ENCODE peak calls at places on chromosomes 11 and 22, in four cellular contexts. J, F, R and C are unnamed samples.

GRCh38 chr11:44030276-44030932 is 17.4 kb upstream of the ACCSL start:
- DNase-seq in J (peak; percentile 87), F (no peak), R (peak; percentile 93), C (peak; percentile 78)

GRCh38 chr11:27471588-27472397 is 797 bp downstream of the LGR4 start:
- DNase-seq in J (peak; percentile 69), F (peak; percentile 47), R (peak; percentile 35), C (peak; percentile 71)

GRCh38 chr22:20514658-20515406 is 7.4 kb downstream of the MED15 start:
- DNase-seq in J (no peak), F (no peak), R (peak; percentile 81), C (no peak)

GRCh38 chr11:8192016-8192895 is 23.4 kb upstream of the RIC3 start:
- DNase-seq in J (no peak), F (peak; percentile 63), R (peak; percentile 78), C (no peak)

GRCh38 chr22:25085930-25086901 is 113.4 kb upstream of the CRYBB3 start:
- DNase-seq in J (peak; percentile 93), F (no peak), R (peak; percentile 49), C (no peak)

GRCh38 chr11:59182457-59183151 is 10.7 kb downstream of the DTX4 start:
- DNase-seq in J (no peak), F (peak; percentile 81), R (no peak), C (no peak)

GRCh38 chr11:1640076-1640946 is 10.7 kb downstream of the KRTAP5-5 start:
- DNase-seq in J (no peak), F (peak; percentile 59), R (peak; percentile 36), C (peak; percentile 63)

GRCh38 chr11:120064341-120064740 is 73.6 kb downstream of the TRIM29 start:
- DNase-seq in J (no peak), F (no peak), R (no peak), C (no peak)

GRCh38 chr11:128904303-128904871 is 13.2 kb downstream of the KCNJ5 start:
- DNase-seq in J (no peak), F (no peak), R (no peak), C (no peak)

GRCh38 chr11:32478277-32478731 is 43.0 kb upstream of the WT1 start:
- DNase-seq in J (no peak), F (no peak), R (peak; percentile 95), C (no peak)

GRCh38 chr11:119964136-119965025 is 173.5 kb downstream of the TRIM29 start:
- DNase-seq in J (no peak), F (no peak), R (peak; percentile 54), C (no peak)

GRCh38 chr11:106399624-106400023 is 322.2 kb downstream of the AASDHPPT start:
- DNase-seq in J (no peak), F (no peak), R (no peak), C (no peak)

GRCh38 chr11:4647795-4648194 is 4.0 kb downstream of the OR51E1 start:
- DNase-seq in J (no peak), F (no peak), R (no peak), C (no peak)

GRCh38 chr11:6646631-6647281 is 8.9 kb downstream of the DCHS1 start:
- DNase-seq in J (no peak), F (peak; percentile 40), R (peak; percentile 57), C (peak; percentile 84)

GRCh38 chr11:68954970-68955958 is 25.5 kb downstream of the MRGPRD start:
- DNase-seq in J (peak; percentile 62), F (peak; percentile 73), R (peak; percentile 58), C (peak; percentile 93)

GRCh38 chr11:57791321-57792059 is 29.9 kb downstream of the CTNND1 start:
- DNase-seq in J (no peak), F (no peak), R (no peak), C (no peak)

GRCh38 chr22:40473703-40474102 is 103.3 kb downstream of the SGSM3 start:
- DNase-seq in J (no peak), F (no peak), R (no peak), C (no peak)

GRCh38 chr11:122258446-122258994 is 142.5 kb upstream of the BLID start:
- DNase-seq in J (no peak), F (no peak), R (no peak), C (no peak)

GRCh38 chr11:97610000-97610399 is 1220.2 kb downstream of the JRKL start:
- DNase-seq in J (no peak), F (no peak), R (peak; percentile 38), C (no peak)

GRCh38 chr11:2150206-2150847 is 10.7 kb downstream of the INS start:
- DNase-seq in J (no peak), F (no peak), R (peak; percentile 71), C (no peak)

GRCh38 chr11:134562941-134563471 is 151.0 kb upstream of the B3GAT1 start:
- DNase-seq in J (peak; percentile 48), F (peak; percentile 6), R (no peak), C (peak; percentile 62)

GRCh38 chr11:117419136-117419914 is 91.7 kb downstream of the CEP164 start:
- DNase-seq in J (peak; percentile 42), F (no peak), R (no peak), C (peak; percentile 56)

GRCh38 chr22:36563001-36563400 is 34.0 kb upstream of the EIF3D start:
- DNase-seq in J (no peak), F (no peak), R (no peak), C (no peak)
- TF ChIP-seq CTCF in J (no peak), F (no peak), R (no peak), C (no peak)

GRCh38 chr11:9222654-9223053 is 42.5 kb downstream of the DENND5A start:
- DNase-seq in J (no peak), F (no peak), R (no peak), C (no peak)
- H3K27ac ChIP-seq in J (no peak overlapping the region), F (no peak overlapping the region), R (peak overlapping the region; percentile 73), C (no peak overlapping the region)

DNA sequence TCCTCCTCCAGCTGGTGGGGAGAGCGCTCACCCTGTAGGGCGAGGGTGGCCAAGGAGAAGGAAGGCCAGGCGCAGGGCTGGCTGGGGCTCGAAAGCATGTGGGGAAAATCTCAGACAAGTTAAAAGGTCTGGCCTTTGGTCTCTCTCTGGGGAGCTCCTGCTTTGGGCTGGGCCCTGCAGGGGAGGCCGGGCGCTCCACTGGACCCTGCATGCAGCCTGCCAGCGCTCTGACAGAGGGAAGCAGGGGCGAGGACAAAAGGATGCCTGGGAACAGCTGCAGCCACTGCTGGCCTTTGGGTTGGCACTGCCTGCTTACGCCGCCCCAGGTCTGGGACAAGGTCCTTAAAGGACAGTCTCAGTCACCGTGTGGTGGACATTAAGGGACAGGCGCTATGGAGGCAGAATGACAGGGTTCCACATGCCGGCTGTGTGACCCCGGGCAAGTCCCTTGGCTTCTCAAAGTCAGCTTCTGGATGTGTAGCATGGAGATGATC is 56.4 kb upstream of the TTLL12 start:
- DNase-seq in J (no peak), F (no peak), R (no peak), C (no peak)
- H3K4me1 ChIP-seq in J (no peaks in the 10 kb centered on the region), F (no peaks in the 10 kb centered on the region), R (peaks cover 15% of the 10 kb centered on the region), C (peaks cover 10% of the 10 kb centered on the region)

DNA sequence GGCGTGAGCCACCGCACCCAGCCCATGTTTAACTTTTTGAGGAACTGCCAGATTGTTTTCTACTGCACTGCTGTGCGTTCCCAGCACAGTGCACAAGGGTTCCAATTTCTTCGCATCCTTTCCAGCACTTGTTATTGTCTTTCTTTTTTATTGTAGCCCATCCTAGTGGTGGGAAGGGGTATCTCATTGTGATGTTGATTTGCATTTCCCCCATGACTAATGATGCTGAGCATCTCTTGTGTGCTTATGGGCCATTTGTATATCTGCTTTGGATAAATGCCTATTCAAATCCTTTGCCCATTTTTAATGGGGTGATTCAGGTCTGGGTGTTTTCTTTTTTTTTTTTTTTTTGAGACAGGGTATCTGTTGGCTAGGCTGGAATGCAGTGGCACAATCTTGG is 36.6 kb upstream of the SYT7 start:
- DNase-seq in J (no peak), F (no peak), R (no peak), C (no peak)
- TF ChIP-seq CTCF in J (no peak), F (no peak), R (peak; percentile 8), C (no peak)

DNA sequence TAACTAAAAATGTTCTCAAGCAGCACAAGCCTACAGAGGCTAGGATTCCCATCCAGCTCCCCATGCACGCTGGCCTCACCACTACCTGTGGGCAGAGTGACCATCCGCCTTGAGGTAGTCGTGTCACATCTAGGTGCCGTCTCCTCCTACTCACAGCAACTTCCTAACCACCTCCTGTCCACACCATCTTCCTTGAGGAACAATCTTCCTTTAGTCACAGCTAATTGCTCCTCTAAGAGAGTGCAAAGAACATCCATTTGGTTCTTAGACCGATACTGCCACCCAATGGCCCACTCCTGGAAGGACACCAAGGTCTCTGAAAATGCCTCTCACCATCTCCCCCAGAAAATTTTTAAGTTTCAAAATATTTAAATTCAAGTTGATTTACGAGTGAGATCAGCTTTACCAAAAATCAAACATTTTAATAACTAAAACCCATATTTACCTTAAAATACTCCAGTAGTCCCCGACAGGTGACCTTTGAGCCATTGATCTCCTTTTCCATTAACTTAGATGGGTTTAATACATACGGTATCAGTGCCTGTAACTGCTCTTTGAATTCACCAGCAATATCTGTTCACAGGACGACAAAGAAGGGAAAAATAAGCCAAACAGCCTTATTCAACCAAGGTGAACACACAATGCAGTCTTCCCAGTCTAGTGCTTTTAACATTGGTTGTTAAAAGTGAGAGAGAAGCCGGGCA is 21.7 kb upstream of the PLAAT3 start:
- DNase-seq in J (no peak), F (peak; percentile 66), R (peak; percentile 80), C (peak; percentile 74)
- H3K27ac ChIP-seq in J (no peak overlapping the region), F (no peak overlapping the region), R (no peak overlapping the region), C (no peak overlapping the region)

DNA sequence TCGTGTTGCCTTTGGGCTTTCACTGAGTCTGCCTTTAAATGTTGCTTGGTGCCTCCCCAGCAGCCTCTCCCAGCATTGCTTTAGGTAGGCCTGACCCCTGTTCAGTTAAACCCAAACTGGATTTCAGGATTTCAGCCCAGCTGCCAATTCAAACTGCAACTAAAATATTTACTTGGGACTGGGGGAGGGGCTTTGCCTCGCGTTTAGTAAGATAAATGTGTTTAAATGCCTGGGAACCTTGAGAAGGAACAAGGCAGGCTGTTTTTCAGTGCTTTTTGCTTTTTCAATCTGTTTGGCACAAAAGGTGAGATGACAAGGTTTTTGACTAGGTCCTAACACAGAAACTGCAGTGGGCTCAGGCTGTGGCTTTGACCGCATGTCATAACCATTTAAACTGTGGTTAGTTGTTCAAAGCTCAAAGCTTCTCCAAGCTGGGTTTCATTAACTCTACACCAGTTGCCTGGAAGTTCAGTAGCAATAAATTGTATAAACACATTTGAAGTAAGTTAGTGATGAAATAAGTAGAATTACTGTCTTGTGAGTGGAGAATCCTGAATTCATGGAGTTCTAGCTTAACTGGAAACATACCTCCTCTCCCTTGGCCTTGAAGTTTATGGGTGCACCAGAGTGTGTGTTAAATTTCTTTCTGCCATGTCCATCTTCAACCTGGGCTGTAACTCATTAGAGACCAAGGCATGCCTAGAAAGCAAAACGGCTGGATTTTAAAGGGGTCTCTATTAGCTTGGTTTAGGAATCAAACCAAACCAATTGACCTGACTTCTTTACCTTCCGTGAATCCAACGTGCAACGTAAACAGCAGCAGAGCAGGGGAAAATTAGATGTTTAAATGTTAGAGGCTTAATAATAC is 3.6 kb downstream of the PKNOX2 start:
- DNase-seq in J (no peak), F (no peak), R (peak; percentile 58), C (no peak)
- H3K4me1 ChIP-seq in J (no peaks in the 10 kb centered on the region), F (no peaks in the 10 kb centered on the region), R (peaks cover 59% of the 10 kb centered on the region), C (peaks cover 8% of the 10 kb centered on the region)